ENCODE peak calls at places on chromosomes 6 and 20, in eight cellular contexts. One of them, this sample, is unnamed.

GRCh38 chr20:21520702-21521595 is 7.1 kb upstream of the NKX2-2 start:
- DNase-seq in fibroblast of mammary gland: peak; percentile 27
- DNase-seq in sciatic nerve: no peak
- DNase-seq in Jurkat, Clone E6-1: no peak
- DNase-seq in CD14-positive monocyte: no peak
- DNase-seq in AG08395: no peak
- DNase-seq in activated T-helper 1 cell treated with anti-CD3 and anti-CD28 coated beads, Interleukin-2, amount 50 U/mL, for 16 hours: no peak
- DNase-seq in Daoy: peak; percentile 50
- DNase-seq in this sample: no peak

GRCh38 chr6:133202610-133203343 is 38.4 kb upstream of the EYA4 start:
- DNase-seq in fibroblast of mammary gland: peak; percentile 64
- DNase-seq in sciatic nerve: no peak
- DNase-seq in Jurkat, Clone E6-1: no peak
- DNase-seq in CD14-positive monocyte: no peak
- DNase-seq in AG08395: no peak
- DNase-seq in activated T-helper 1 cell treated with anti-CD3 and anti-CD28 coated beads, Interleukin-2, amount 50 U/mL, for 16 hours: no peak
- DNase-seq in Daoy: peak; percentile 62
- DNase-seq in this sample: no peak

GRCh38 chr20:8583209-8584106 is 451.4 kb downstream of the PLCB1 start:
- DNase-seq in fibroblast of mammary gland: no peak
- DNase-seq in sciatic nerve: no peak
- DNase-seq in Jurkat, Clone E6-1: no peak
- DNase-seq in CD14-positive monocyte: no peak
- DNase-seq in AG08395: no peak
- DNase-seq in activated T-helper 1 cell treated with anti-CD3 and anti-CD28 coated beads, Interleukin-2, amount 50 U/mL, for 16 hours: no peak
- DNase-seq in Daoy: peak; percentile 16
- DNase-seq in this sample: no peak

GRCh38 chr6:7148100-7148822 is 40.5 kb downstream of the RREB1 start:
- DNase-seq in fibroblast of mammary gland: peak; percentile 85
- DNase-seq in sciatic nerve: no peak
- DNase-seq in Jurkat, Clone E6-1: no peak
- DNase-seq in CD14-positive monocyte: peak; percentile 47
- DNase-seq in AG08395: peak; percentile 69
- DNase-seq in activated T-helper 1 cell treated with anti-CD3 and anti-CD28 coated beads, Interleukin-2, amount 50 U/mL, for 16 hours: no peak
- DNase-seq in Daoy: peak; percentile 73
- DNase-seq in this sample: no peak

GRCh38 chr20:37336369-37337207 is 9.4 kb upstream of the SRC start:
- DNase-seq in fibroblast of mammary gland: peak; percentile 41
- DNase-seq in sciatic nerve: no peak
- DNase-seq in Jurkat, Clone E6-1: no peak
- DNase-seq in CD14-positive monocyte: peak; percentile 92
- DNase-seq in AG08395: peak; percentile 60
- DNase-seq in activated T-helper 1 cell treated with anti-CD3 and anti-CD28 coated beads, Interleukin-2, amount 50 U/mL, for 16 hours: no peak
- DNase-seq in Daoy: peak; percentile 51
- DNase-seq in this sample: peak; percentile 75

GRCh38 chr20:16707674-16708073 is 22.2 kb upstream of the SNRPB2 start:
- DNase-seq in fibroblast of mammary gland: no peak
- DNase-seq in sciatic nerve: no peak
- DNase-seq in Jurkat, Clone E6-1: no peak
- DNase-seq in CD14-positive monocyte: no peak
- DNase-seq in AG08395: no peak
- DNase-seq in activated T-helper 1 cell treated with anti-CD3 and anti-CD28 coated beads, Interleukin-2, amount 50 U/mL, for 16 hours: no peak
- DNase-seq in Daoy: no peak
- DNase-seq in this sample: no peak

GRCh38 chr20:36881888-36882287 is 6.0 kb downstream of the TLDC2 start:
- DNase-seq in fibroblast of mammary gland: peak; percentile 28
- DNase-seq in sciatic nerve: no peak
- DNase-seq in Jurkat, Clone E6-1: no peak
- DNase-seq in CD14-positive monocyte: no peak
- DNase-seq in AG08395: no peak
- DNase-seq in activated T-helper 1 cell treated with anti-CD3 and anti-CD28 coated beads, Interleukin-2, amount 50 U/mL, for 16 hours: no peak
- DNase-seq in Daoy: peak; percentile 62
- DNase-seq in this sample: no peak

GRCh38 chr20:39004508-39004907 is 42.4 kb downstream of the DHX35 start:
- DNase-seq in fibroblast of mammary gland: no peak
- DNase-seq in sciatic nerve: no peak
- DNase-seq in Jurkat, Clone E6-1: no peak
- DNase-seq in CD14-positive monocyte: no peak
- DNase-seq in AG08395: no peak
- DNase-seq in activated T-helper 1 cell treated with anti-CD3 and anti-CD28 coated beads, Interleukin-2, amount 50 U/mL, for 16 hours: peak; percentile 25
- DNase-seq in Daoy: no peak
- DNase-seq in this sample: peak; percentile 79

GRCh38 chr6:129120856-129121255 is 237.9 kb downstream of the LAMA2 start:
- DNase-seq in fibroblast of mammary gland: peak; percentile 33
- DNase-seq in sciatic nerve: peak; percentile 59
- DNase-seq in Jurkat, Clone E6-1: no peak
- DNase-seq in CD14-positive monocyte: no peak
- DNase-seq in AG08395: peak; percentile 19
- DNase-seq in activated T-helper 1 cell treated with anti-CD3 and anti-CD28 coated beads, Interleukin-2, amount 50 U/mL, for 16 hours: no peak
- DNase-seq in Daoy: no peak
- DNase-seq in this sample: no peak

GRCh38 chr6:43076093-43076927 is at the start of gene PTK7:
- DNase-seq in fibroblast of mammary gland: peak; percentile 36
- DNase-seq in sciatic nerve: peak; percentile 64
- DNase-seq in Jurkat, Clone E6-1: peak; percentile 64
- DNase-seq in CD14-positive monocyte: no peak
- DNase-seq in AG08395: peak; percentile 45
- DNase-seq in activated T-helper 1 cell treated with anti-CD3 and anti-CD28 coated beads, Interleukin-2, amount 50 U/mL, for 16 hours: no peak
- DNase-seq in Daoy: peak; percentile 76
- DNase-seq in this sample: no peak

GRCh38 chr20:44170796-44171410 is 16.1 kb downstream of the JPH2 start:
- DNase-seq in fibroblast of mammary gland: peak; percentile 53
- DNase-seq in sciatic nerve: no peak
- DNase-seq in Jurkat, Clone E6-1: no peak
- DNase-seq in CD14-positive monocyte: no peak
- DNase-seq in AG08395: peak; percentile 62
- DNase-seq in activated T-helper 1 cell treated with anti-CD3 and anti-CD28 coated beads, Interleukin-2, amount 50 U/mL, for 16 hours: no peak
- DNase-seq in Daoy: no peak
- DNase-seq in this sample: no peak

GRCh38 chr20:32920066-32920465 is 61.3 kb downstream of the EFCAB8 start:
- DNase-seq in fibroblast of mammary gland: no peak
- DNase-seq in sciatic nerve: peak; percentile 48
- DNase-seq in Jurkat, Clone E6-1: no peak
- DNase-seq in CD14-positive monocyte: no peak
- DNase-seq in AG08395: no peak
- DNase-seq in activated T-helper 1 cell treated with anti-CD3 and anti-CD28 coated beads, Interleukin-2, amount 50 U/mL, for 16 hours: no peak
- DNase-seq in Daoy: no peak
- DNase-seq in this sample: no peak

GRCh38 chr20:19817017-19817416 is 59.0 kb downstream of the RIN2 start:
- DNase-seq in fibroblast of mammary gland: peak; percentile 86
- DNase-seq in sciatic nerve: no peak
- DNase-seq in Jurkat, Clone E6-1: no peak
- DNase-seq in CD14-positive monocyte: no peak
- DNase-seq in AG08395: peak; percentile 45
- DNase-seq in activated T-helper 1 cell treated with anti-CD3 and anti-CD28 coated beads, Interleukin-2, amount 50 U/mL, for 16 hours: no peak
- DNase-seq in Daoy: peak; percentile 51
- DNase-seq in this sample: no peak

GRCh38 chr6:113318553-113318952 is 538.6 kb upstream of the MARCKS start:
- DNase-seq in fibroblast of mammary gland: no peak
- DNase-seq in sciatic nerve: no peak
- DNase-seq in Jurkat, Clone E6-1: no peak
- DNase-seq in CD14-positive monocyte: no peak
- DNase-seq in AG08395: no peak
- DNase-seq in activated T-helper 1 cell treated with anti-CD3 and anti-CD28 coated beads, Interleukin-2, amount 50 U/mL, for 16 hours: no peak
- DNase-seq in Daoy: no peak
- DNase-seq in this sample: no peak

GRCh38 chr20:38962898-38963484 is 847 bp downstream of the DHX35 start:
- DNase-seq in fibroblast of mammary gland: no peak
- DNase-seq in sciatic nerve: no peak
- DNase-seq in Jurkat, Clone E6-1: no peak
- DNase-seq in CD14-positive monocyte: no peak
- DNase-seq in AG08395: no peak
- DNase-seq in activated T-helper 1 cell treated with anti-CD3 and anti-CD28 coated beads, Interleukin-2, amount 50 U/mL, for 16 hours: no peak
- DNase-seq in Daoy: no peak
- DNase-seq in this sample: no peak

GRCh38 chr6:42088101-42088591 is 37.8 kb downstream of the TAF8 start:
- DNase-seq in fibroblast of mammary gland: peak; percentile 61
- DNase-seq in sciatic nerve: no peak
- DNase-seq in Jurkat, Clone E6-1: no peak
- DNase-seq in CD14-positive monocyte: no peak
- DNase-seq in AG08395: no peak
- DNase-seq in activated T-helper 1 cell treated with anti-CD3 and anti-CD28 coated beads, Interleukin-2, amount 50 U/mL, for 16 hours: no peak
- DNase-seq in Daoy: peak; percentile 80
- DNase-seq in this sample: no peak

GRCh38 chr20:2771631-2772080 is 28.8 kb downstream of the CPXM1 start:
- DNase-seq in fibroblast of mammary gland: no peak
- DNase-seq in sciatic nerve: no peak
- DNase-seq in Jurkat, Clone E6-1: peak; percentile 6
- DNase-seq in CD14-positive monocyte: no peak
- DNase-seq in AG08395: no peak
- DNase-seq in activated T-helper 1 cell treated with anti-CD3 and anti-CD28 coated beads, Interleukin-2, amount 50 U/mL, for 16 hours: no peak
- DNase-seq in Daoy: peak; percentile 85
- DNase-seq in this sample: no peak

GRCh38 chr20:11838076-11838636 is 79.5 kb upstream of the BTBD3 start:
- DNase-seq in fibroblast of mammary gland: no peak
- DNase-seq in sciatic nerve: no peak
- DNase-seq in Jurkat, Clone E6-1: no peak
- DNase-seq in CD14-positive monocyte: no peak
- DNase-seq in AG08395: no peak
- DNase-seq in activated T-helper 1 cell treated with anti-CD3 and anti-CD28 coated beads, Interleukin-2, amount 50 U/mL, for 16 hours: no peak
- DNase-seq in Daoy: no peak
- DNase-seq in this sample: no peak

GRCh38 chr6:111718326-111718725 is 112.6 kb upstream of the TRAF3IP2 start:
- DNase-seq in fibroblast of mammary gland: no peak
- DNase-seq in sciatic nerve: no peak
- DNase-seq in Jurkat, Clone E6-1: no peak
- DNase-seq in CD14-positive monocyte: no peak
- DNase-seq in AG08395: no peak
- DNase-seq in activated T-helper 1 cell treated with anti-CD3 and anti-CD28 coated beads, Interleukin-2, amount 50 U/mL, for 16 hours: no peak
- DNase-seq in Daoy: no peak
- DNase-seq in this sample: no peak

GRCh38 chr6:125509477-125509876 is 207.7 kb upstream of the HDDC2 start:
- DNase-seq in fibroblast of mammary gland: no peak
- DNase-seq in sciatic nerve: no peak
- DNase-seq in Jurkat, Clone E6-1: no peak
- DNase-seq in CD14-positive monocyte: no peak
- DNase-seq in AG08395: no peak
- DNase-seq in activated T-helper 1 cell treated with anti-CD3 and anti-CD28 coated beads, Interleukin-2, amount 50 U/mL, for 16 hours: no peak
- DNase-seq in Daoy: no peak
- DNase-seq in this sample: no peak

GRCh38 chr6:159075506-159076100 is 30.8 kb upstream of the TAGAP start:
- DNase-seq in fibroblast of mammary gland: peak; percentile 15
- DNase-seq in sciatic nerve: peak; percentile 71
- DNase-seq in Jurkat, Clone E6-1: no peak
- DNase-seq in CD14-positive monocyte: no peak
- DNase-seq in AG08395: no peak
- DNase-seq in activated T-helper 1 cell treated with anti-CD3 and anti-CD28 coated beads, Interleukin-2, amount 50 U/mL, for 16 hours: no peak
- DNase-seq in Daoy: peak; percentile 27
- DNase-seq in this sample: no peak

GRCh38 chr20:57166568-57167291 is 99.7 kb downstream of the BMP7 start:
- DNase-seq in fibroblast of mammary gland: no peak
- DNase-seq in sciatic nerve: no peak
- DNase-seq in Jurkat, Clone E6-1: no peak
- DNase-seq in CD14-positive monocyte: no peak
- DNase-seq in AG08395: no peak
- DNase-seq in activated T-helper 1 cell treated with anti-CD3 and anti-CD28 coated beads, Interleukin-2, amount 50 U/mL, for 16 hours: no peak
- DNase-seq in Daoy: no peak
- DNase-seq in this sample: no peak

GRCh38 chr20:4782373-4782772 is 60.7 kb downstream of the PRND start:
- DNase-seq in fibroblast of mammary gland: no peak
- DNase-seq in sciatic nerve: peak; percentile 72
- DNase-seq in Jurkat, Clone E6-1: no peak
- DNase-seq in CD14-positive monocyte: no peak
- DNase-seq in AG08395: no peak
- DNase-seq in activated T-helper 1 cell treated with anti-CD3 and anti-CD28 coated beads, Interleukin-2, amount 50 U/mL, for 16 hours: no peak
- DNase-seq in Daoy: no peak
- DNase-seq in this sample: no peak

GRCh38 chr6:169668203-169668847 is 33.5 kb downstream of the WDR27 start:
- DNase-seq in fibroblast of mammary gland: no peak
- DNase-seq in sciatic nerve: no peak
- DNase-seq in Jurkat, Clone E6-1: no peak
- DNase-seq in CD14-positive monocyte: no peak
- DNase-seq in AG08395: no peak
- DNase-seq in activated T-helper 1 cell treated with anti-CD3 and anti-CD28 coated beads, Interleukin-2, amount 50 U/mL, for 16 hours: no peak
- DNase-seq in Daoy: no peak
- DNase-seq in this sample: no peak

GRCh38 chr6:157169186-157169585 is 154.1 kb downstream of the TMEM242 start:
- DNase-seq in fibroblast of mammary gland: no peak
- DNase-seq in sciatic nerve: no peak
- DNase-seq in Jurkat, Clone E6-1: no peak
- DNase-seq in CD14-positive monocyte: no peak
- DNase-seq in AG08395: no peak
- DNase-seq in activated T-helper 1 cell treated with anti-CD3 and anti-CD28 coated beads, Interleukin-2, amount 50 U/mL, for 16 hours: no peak
- DNase-seq in Daoy: no peak
- DNase-seq in this sample: no peak

GRCh38 chr6:75608955-75609533 is 7.4 kb downstream of the SENP6 start:
- DNase-seq in fibroblast of mammary gland: no peak
- DNase-seq in sciatic nerve: no peak
- DNase-seq in Jurkat, Clone E6-1: no peak
- DNase-seq in CD14-positive monocyte: no peak
- DNase-seq in AG08395: no peak
- DNase-seq in activated T-helper 1 cell treated with anti-CD3 and anti-CD28 coated beads, Interleukin-2, amount 50 U/mL, for 16 hours: no peak
- DNase-seq in Daoy: no peak
- DNase-seq in this sample: no peak

GRCh38 chr20:9532069-9532809 is 17.8 kb downstream of the LAMP5 start:
- DNase-seq in fibroblast of mammary gland: no peak
- DNase-seq in sciatic nerve: no peak
- DNase-seq in Jurkat, Clone E6-1: no peak
- DNase-seq in CD14-positive monocyte: no peak
- DNase-seq in AG08395: no peak
- DNase-seq in activated T-helper 1 cell treated with anti-CD3 and anti-CD28 coated beads, Interleukin-2, amount 50 U/mL, for 16 hours: no peak
- DNase-seq in Daoy: peak; percentile 57
- DNase-seq in this sample: no peak

GRCh38 chr20:33570743-33571142 is 80.8 kb downstream of the CBFA2T2 start:
- DNase-seq in fibroblast of mammary gland: no peak
- DNase-seq in sciatic nerve: no peak
- DNase-seq in Jurkat, Clone E6-1: no peak
- DNase-seq in CD14-positive monocyte: no peak
- DNase-seq in AG08395: no peak
- DNase-seq in activated T-helper 1 cell treated with anti-CD3 and anti-CD28 coated beads, Interleukin-2, amount 50 U/mL, for 16 hours: no peak
- DNase-seq in Daoy: no peak
- DNase-seq in this sample: no peak

GRCh38 chr6:87088076-87088475 is 6.8 kb downstream of the CGA start:
- DNase-seq in fibroblast of mammary gland: no peak
- DNase-seq in sciatic nerve: no peak
- DNase-seq in Jurkat, Clone E6-1: no peak
- DNase-seq in CD14-positive monocyte: no peak
- DNase-seq in AG08395: no peak
- DNase-seq in activated T-helper 1 cell treated with anti-CD3 and anti-CD28 coated beads, Interleukin-2, amount 50 U/mL, for 16 hours: no peak
- DNase-seq in Daoy: no peak
- DNase-seq in this sample: no peak

This sample was measured in mucosa of descending colon.